ENCODE peak calls at places on chromosomes 1 and 21, in five cellular contexts. O is esophagus squamous epithelium, D is adrenal gland, F is lower leg skin, A is Peyer's patch. S is an unnamed sample.
A peak's percentile ranks its signal among the peaks of the same experiment; 100 is the strongest.

GRCh38 chr1:230591676-230592075 is 50.6 kb upstream of the COG2 start:
- DNase-seq in O (no peak), D (no peak), F (no peak), A (no peak), S (no peak)

GRCh38 chr21:19490481-19490880 is 1086.9 kb upstream of the TMPRSS15 start:
- DNase-seq in O (no peak), D (no peak), F (no peak), A (no peak), S (no peak)

GRCh38 chr21:15908187-15908586 is 178.4 kb downstream of the USP25 start:
- DNase-seq in O (no peak), D (no peak), F (no peak), A (no peak), S (no peak)

GRCh38 chr21:15706686-15707085 is 23.1 kb upstream of the USP25 start:
- DNase-seq in O (no peak), D (no peak), F (peak; percentile 47), A (no peak), S (no peak)

GRCh38 chr1:226690460-226690982 is 48.6 kb downstream of the ITPKB start:
- DNase-seq in O (no peak), D (no peak), F (peak; percentile 78), A (no peak), S (no peak)

GRCh38 chr1:197001828-197002227 is 24.5 kb downstream of the CFHR5 start:
- DNase-seq in O (no peak), D (no peak), F (no peak), A (no peak), S (no peak)

GRCh38 chr1:43538969-43539368 is 8.3 kb downstream of the PTPRF start:
- DNase-seq in O (no peak), D (no peak), F (no peak), A (no peak), S (no peak)

GRCh38 chr1:205249651-205250050 is 21.9 kb downstream of the TMCC2 start:
- DNase-seq in O (no peak), D (no peak), F (no peak), A (no peak), S (no peak)

GRCh38 chr1:153288634-153289275 is 24.0 kb downstream of the PGLYRP3 start:
- DNase-seq in O (no peak), D (no peak), F (peak; percentile 39), A (no peak), S (no peak)

GRCh38 chr21:41638201-41638790 is 128.6 kb downstream of the RIPK4 start:
- DNase-seq in O (no peak), D (no peak), F (no peak), A (no peak), S (no peak)

GRCh38 chr21:33540711-33541104 is 1.2 kb downstream of the GART start:
- DNase-seq in O (no peak), D (no peak), F (no peak), A (no peak), S (no peak)

GRCh38 chr21:41482980-41483379 is 25.0 kb downstream of the TMPRSS2 start:
- DNase-seq in O (no peak), D (no peak), F (no peak), A (no peak), S (no peak)

GRCh38 chr1:39613250-39613649 is 26.2 kb downstream of the HEYL start:
- DNase-seq in O (no peak), D (no peak), F (no peak), A (no peak), S (no peak)

GRCh38 chr1:58812926-58813325 is 29.1 kb upstream of the JUN start:
- DNase-seq in O (no peak), D (no peak), F (no peak), A (peak; percentile 27), S (no peak)

GRCh38 chr1:208183977-208184901 is 59.9 kb downstream of the PLXNA2 start:
- DNase-seq in O (no peak), D (no peak), F (peak; percentile 87), A (no peak), S (no peak)

GRCh38 chr1:235648954-235649721 is 446 bp downstream of the GNG4 start:
- DNase-seq in O (no peak), D (peak; percentile 61), F (peak; percentile 33), A (peak; percentile 24), S (peak; percentile 77)

DNA sequence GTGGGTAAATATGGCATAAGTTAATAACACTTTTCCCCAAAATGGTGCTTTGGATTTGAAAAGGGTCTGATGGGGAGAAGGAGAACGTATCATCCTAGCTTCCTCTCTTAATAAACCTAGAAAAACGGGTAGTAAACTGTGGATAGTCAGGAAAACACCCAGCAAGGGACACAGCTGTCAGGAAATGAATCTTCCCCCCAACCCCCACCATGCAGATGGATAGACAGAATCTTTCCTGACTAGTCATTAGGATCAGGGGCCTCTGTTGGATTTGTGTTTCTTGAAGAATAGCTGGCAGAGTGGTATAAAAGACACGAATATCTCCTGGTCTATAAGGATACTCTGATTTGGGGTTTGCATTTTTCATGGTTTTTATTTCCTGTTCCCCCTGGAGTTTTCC is 22.5 kb upstream of the LAX1 start:
- DNase-seq in O (no peak), D (no peak), F (no peak), A (no peak), S (no peak)
- TF ChIP-seq POLR2A in O (no peak), D (no peak), F (no peak), A (no peak), S (no peak)

GRCh38 chr1:221743416-221744208 is 1.7 kb upstream of the DUSP10 start:
- DNase-seq in O (no peak), D (no peak), F (no peak), A (peak; percentile 39), S (no peak)
- TF ChIP-seq POLR2A in O (no peak), D (no peak), F (no peak), A (no peak), S (no peak)

GRCh38 chr1:28180310-28181305 is 4.1 kb upstream of the PTAFR start:
- DNase-seq in O (no peak), D (no peak), F (no peak), A (no peak), S (no peak)
- TF ChIP-seq POLR2A in O (no peak), D (no peak), F (no peak), A (no peak), S (no peak)

GRCh38 chr1:183093821-183094287 is 70.6 kb downstream of the LAMC1 start:
- DNase-seq in O (no peak), D (no peak), F (no peak), A (no peak), S (no peak)

GRCh38 chr1:183094376-183094775 is 71.2 kb downstream of the LAMC1 start:
- DNase-seq in O (no peak), D (no peak), F (no peak), A (no peak), S (no peak)

GRCh38 chr1:183090386-183091006 is 67.3 kb downstream of the LAMC1 start:
- DNase-seq in O (no peak), D (no peak), F (peak; percentile 47), A (no peak), S (peak; percentile 50)

GRCh38 chr1:183093066-183093668 is 69.9 kb downstream of the LAMC1 start:
- DNase-seq in O (no peak), D (no peak), F (no peak), A (no peak), S (no peak)

GRCh38 chr1:183092350-183092749 is 69.1 kb downstream of the LAMC1 start:
- DNase-seq in O (no peak), D (no peak), F (no peak), A (no peak), S (no peak)
- TF ChIP-seq POLR2A in O (no peak), D (no peak), F (no peak), A (no peak), S (no peak)

DNA sequence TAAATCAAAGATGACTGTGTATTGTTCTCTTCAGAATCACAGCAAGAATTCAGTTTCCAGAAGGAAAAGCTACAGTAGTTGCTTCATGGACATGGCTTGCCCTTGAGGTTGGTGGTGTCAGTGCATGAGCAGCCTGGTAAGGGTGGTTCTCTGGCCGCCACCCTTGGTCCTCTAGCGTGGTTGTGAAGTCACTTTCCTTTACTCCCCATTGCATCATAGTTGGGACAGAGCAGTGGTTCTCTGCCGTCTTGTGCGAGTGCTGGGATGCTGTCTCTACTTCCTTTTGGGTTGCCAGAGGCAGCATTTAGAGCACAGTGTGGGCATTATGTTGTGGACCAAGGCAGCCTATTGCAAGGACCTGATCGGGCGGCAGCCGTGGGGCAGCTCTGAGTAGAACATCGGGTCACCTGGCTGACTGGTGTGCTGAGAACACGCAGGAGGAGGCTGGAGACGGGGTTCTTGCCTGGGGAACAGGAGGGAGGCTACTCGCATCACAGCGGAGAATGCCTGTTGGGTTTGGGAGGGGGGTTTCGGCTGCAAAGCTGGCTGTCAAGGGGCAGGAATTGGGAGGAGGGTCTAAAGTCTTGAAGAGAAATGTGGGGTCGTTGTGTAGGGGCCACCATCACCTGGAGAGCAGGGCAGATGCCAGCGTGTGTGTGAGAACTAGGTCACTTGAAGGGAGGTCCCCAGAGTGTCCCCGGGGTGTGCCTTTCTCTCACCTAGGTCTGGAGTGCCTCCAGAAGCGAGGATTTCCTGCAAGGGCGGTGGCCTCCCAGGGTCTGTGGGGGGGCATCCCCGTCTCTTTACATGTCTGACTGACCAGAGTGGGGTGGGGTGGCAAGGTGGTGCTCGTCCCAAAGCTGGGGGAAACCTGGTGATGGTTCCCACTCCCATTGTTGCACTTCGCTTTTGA is 6.3 kb downstream of the ARF1 start:
- DNase-seq in O (no peak), D (no peak), F (no peak), A (no peak), S (no peak)
- TF ChIP-seq POLR2A in O (no peak), D (no peak), F (no peak), A (no peak), S (no peak)

DNA sequence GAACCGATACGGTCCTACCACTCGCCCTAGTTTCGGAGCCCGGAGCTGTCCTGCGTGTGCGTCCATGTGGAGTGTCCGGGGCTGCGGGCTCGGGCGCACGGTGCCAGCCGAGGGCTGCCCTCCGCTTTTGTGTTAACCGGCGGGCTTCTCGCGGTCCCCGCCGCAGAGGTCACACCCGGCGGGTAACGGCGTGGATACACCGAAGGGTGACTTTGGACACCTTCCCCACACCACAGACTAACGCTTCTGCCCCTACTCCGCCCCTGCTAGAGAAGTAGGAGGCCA is 695 bp upstream of the ATF3 start:
- DNase-seq in O (no peak), D (no peak), F (no peak), A (no peak), S (no peak)
- TF ChIP-seq POLR2A in O (no peak), D (no peak), F (no peak), A (no peak), S (no peak)

S was measured in ovary.